ENCODE peak calls at places on chromosomes 3 and 15, in seven cellular contexts. N is heart left ventricle; B is fibroblast of lung; C is caudate nucleus; V is CD8-positive, alpha-beta T cell; Y is SK-N-MC; L is substantia nigra. O is an unnamed sample.

GRCh38 chr3:127682576-127682975 is 9.8 kb downstream of the ABTB1 start:
- DNase-seq in B (no peak), V (no peak), L (no peak), C (no peak), N (no peak), Y (no peak), O (no peak)

GRCh38 chr3:87625911-87626310 is 349.5 kb upstream of the POU1F1 start:
- DNase-seq in V (no peak), C (no peak), B (no peak), L (no peak), N (no peak), Y (no peak), O (no peak)

GRCh38 chr3:53137221-53137620 is 7.0 kb upstream of the RFT1 start:
- DNase-seq in B (no peak), N (no peak), V (no peak), L (no peak), Y (no peak), C (no peak), O (no peak)

GRCh38 chr15:37289109-37289765 is 188.9 kb upstream of the MEIS2 start:
- DNase-seq in Y (no peak), L (no peak), N (no peak), B (peak), V (no peak), C (no peak), O (no peak)

GRCh38 chr3:64730651-64731050 is 42.9 kb upstream of the ADAMTS9 start:
- DNase-seq in N (no peak), Y (no peak), C (no peak), B (no peak), L (no peak), V (no peak), O (no peak)

GRCh38 chr3:152298393-152299242 is 29.9 kb downstream of the MBNL1 start:
- DNase-seq in Y (peak), B (peak), N (peak), L (no peak), V (peak), C (peak), O (no peak)

GRCh38 chr3:135621184-135621931 is 344.2 kb upstream of the PPP2R3A start:
- DNase-seq in V (no peak), B (no peak), Y (no peak), N (no peak), C (no peak), L (no peak), O (no peak)

GRCh38 chr3:74122281-74122680 is 492.2 kb downstream of the CNTN3 start:
- DNase-seq in Y (no peak), C (no peak), L (no peak), N (no peak), V (no peak), B (peak), O (no peak)

GRCh38 chr15:78327442-78327841 is 12.7 kb upstream of the CRABP1 start:
- DNase-seq in B (no peak), V (no peak), Y (no peak), L (no peak), C (no peak), N (no peak), O (no peak)

GRCh38 chr3:127045435-127046045 is 62.6 kb downstream of the PLXNA1 start:
- DNase-seq in B (no peak), V (no peak), N (no peak), Y (no peak), L (no peak), C (no peak), O (no peak)

GRCh38 chr3:194203482-194204035 is 67.6 kb downstream of the HES1 start:
- DNase-seq in V (no peak), L (no peak), Y (no peak), B (no peak), N (no peak), C (no peak), O (no peak)

GRCh38 chr3:45145223-45145622 is 955 bp downstream of the CDCP1 start:
- DNase-seq in Y (no peak), B (peak), V (no peak), N (no peak), L (no peak), C (no peak), O (no peak)

GRCh38 chr15:99425666-99426301 is 140.0 kb upstream of the MEF2A start:
- DNase-seq in N (peak), Y (no peak), C (no peak), L (no peak), B (no peak), V (no peak), O (peak)

GRCh38 chr3:112013058-112013783 is 14.5 kb downstream of the TAGLN3 start:
- DNase-seq in B (peak), C (peak), N (peak), V (peak), Y (peak), L (no peak), O (no peak)

GRCh38 chr3:16392733-16393132 is 120.8 kb downstream of the RFTN1 start:
- DNase-seq in N (no peak), B (peak), V (no peak), C (no peak), Y (no peak), L (no peak), O (no peak)

GRCh38 chr3:140199008-140199407 is 264.0 kb downstream of the CLSTN2 start:
- DNase-seq in Y (no peak), V (no peak), L (no peak), C (no peak), N (no peak), B (no peak), O (no peak)

GRCh38 chr15:48855501-48856440 is 22.2 kb upstream of the EID1 start:
- DNase-seq in B (peak), Y (no peak), L (no peak), C (no peak), V (no peak), N (no peak), O (no peak)

GRCh38 chr15:71252036-71252898 is 137.0 kb downstream of the THSD4 start:
- DNase-seq in N (peak), V (no peak), Y (no peak), B (no peak), C (no peak), L (no peak), O (no peak)

GRCh38 chr3:52108302-52109232 is 45.7 kb downstream of the POC1A start:
- DNase-seq in N (peak), C (peak), V (no peak), L (no peak), Y (no peak), B (peak), O (no peak)

GRCh38 chr3:119395923-119396358 is 67.5 kb downstream of the TMEM39A start:
- DNase-seq in L (no peak), C (no peak), B (no peak), V (no peak), N (no peak), Y (no peak), O (no peak)

GRCh38 chr3:178382388-178383061 is 153.7 kb upstream of the KCNMB2 start:
- DNase-seq in C (no peak), V (no peak), N (no peak), B (peak), Y (no peak), L (no peak), O (no peak)

GRCh38 chr15:27486036-27486435 is 515.1 kb downstream of the GABRG3 start:
- DNase-seq in V (no peak), B (no peak), Y (no peak), C (no peak), L (no peak), N (no peak), O (no peak)

GRCh38 chr15:86624261-86625036 is 544.8 kb downstream of the AGBL1 start:
- DNase-seq in Y (no peak), N (peak), C (peak), L (no peak), B (peak), V (peak), O (peak)

GRCh38 chr15:39261397-39261796 is 319.5 kb upstream of the THBS1 start:
- DNase-seq in V (no peak), Y (no peak), N (no peak), L (no peak), B (no peak), C (no peak), O (no peak)
- H3K27ac ChIP-seq in V (no peak), Y (no peak), N (no peak), L (no peak), B (no peak), C (no peak), O (no peak)

DNA sequence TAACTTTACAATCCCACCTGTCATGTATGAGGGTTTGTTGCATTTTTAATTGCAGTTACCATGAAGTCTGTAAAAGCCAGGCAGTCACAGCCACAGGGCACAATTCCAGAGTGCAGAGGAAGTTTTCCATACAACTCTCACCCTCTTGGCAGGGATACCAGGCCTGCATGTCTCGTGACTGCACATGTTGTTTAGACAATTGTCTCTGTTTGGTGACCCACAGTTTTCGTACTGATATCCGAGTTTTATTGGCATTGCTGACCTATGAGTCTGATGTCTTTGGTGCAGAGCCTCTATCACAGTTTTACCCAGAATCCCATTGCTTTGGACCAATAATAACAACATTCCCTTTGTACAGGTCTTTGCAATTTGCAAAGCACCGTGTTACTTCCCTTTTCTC is 24.9 kb upstream of the MYZAP start:
- DNase-seq in V (no peak), L (no peak), C (no peak), Y (no peak), N (peak), B (no peak), O (no peak)
- H3K27ac ChIP-seq in V (no peak), L (no peak), C (no peak), Y (no peak), N (peak), B (no peak), O (no peak)

GRCh38 chr3:42013652-42014442 is 51.9 kb upstream of the ULK4 start:
- DNase-seq in C (no peak), Y (no peak), V (no peak), N (peak), B (no peak), L (no peak), O (peak)
- H3K27ac ChIP-seq in C (peak), Y (no peak), V (peak), N (peak), B (peak), L (peak), O (peak)

DNA sequence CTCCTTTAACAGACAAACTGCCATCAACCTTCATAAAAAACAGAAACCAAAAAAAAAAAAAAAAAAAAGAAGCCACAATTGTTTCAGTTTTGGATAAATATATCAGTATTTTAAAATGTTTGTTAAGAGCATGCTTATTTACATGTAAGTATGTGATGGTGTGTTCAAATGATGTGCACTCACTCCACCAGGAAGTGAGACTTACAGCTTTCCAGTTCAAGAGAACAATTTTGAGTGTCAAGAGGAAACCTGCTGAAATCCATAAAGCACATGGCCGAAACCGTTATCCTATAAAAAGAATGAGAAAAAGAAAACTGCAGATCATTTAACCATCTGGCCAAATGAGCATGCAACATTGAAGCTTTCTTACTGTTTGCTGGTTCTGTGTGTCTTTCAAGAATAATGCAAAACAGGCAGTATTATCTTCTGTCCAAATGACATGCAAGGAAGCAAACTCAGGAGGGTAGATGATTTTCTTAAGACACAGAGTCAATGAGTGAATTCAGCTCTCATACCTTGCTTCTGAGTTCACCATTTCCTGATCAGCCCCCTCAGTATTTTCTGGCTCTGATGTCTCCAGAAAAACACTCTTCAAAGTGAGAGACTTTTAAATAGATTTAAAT is 26.3 kb downstream of the GABRR3 start:
- DNase-seq in B (no peak), L (no peak), C (no peak), Y (no peak), N (no peak), V (no peak), O (no peak)
- H3K27ac ChIP-seq in B (no peak), L (no peak), C (no peak), Y (no peak), N (no peak), V (no peak), O (no peak)

GRCh38 chr15:46131876-46132275 is 497.0 kb downstream of the SQOR start:
- DNase-seq in L (no peak), B (no peak), Y (no peak), V (no peak), C (no peak), N (no peak), O (peak)

GRCh38 chr15:46126581-46126980 is 491.8 kb downstream of the SQOR start:
- DNase-seq in L (no peak), C (no peak), B (no peak), V (no peak), Y (no peak), N (no peak), O (no peak)

GRCh38 chr15:46127361-46127874 is 492.6 kb downstream of the SQOR start:
- DNase-seq in V (no peak), L (no peak), B (peak), N (no peak), Y (no peak), C (no peak), O (no peak)

DNA sequence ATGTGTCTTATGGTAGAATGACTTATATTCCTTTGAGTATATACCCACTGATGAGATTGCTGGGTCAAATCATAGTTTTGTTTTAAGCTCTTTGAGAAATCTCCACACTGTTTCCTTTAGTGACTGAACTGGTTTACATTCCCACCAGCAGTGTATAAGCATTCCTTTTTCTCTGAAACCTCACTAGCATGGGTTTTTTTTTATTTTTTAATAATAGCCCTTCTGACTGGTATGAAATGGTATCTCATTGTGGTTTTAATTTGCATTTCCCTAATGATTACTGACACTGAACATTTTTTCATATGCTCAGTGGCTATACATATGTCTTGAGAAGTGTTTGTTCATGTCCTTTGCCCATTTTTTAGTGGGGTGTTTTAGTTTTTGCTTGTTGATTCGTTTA is 494.3 kb downstream of the SQOR start:
- DNase-seq in V (no peak), C (no peak), L (no peak), N (no peak), Y (no peak), B (no peak), O (no peak)
- H3K27ac ChIP-seq in V (no peak), C (no peak), L (no peak), N (no peak), Y (no peak), B (no peak), O (no peak)

DNA sequence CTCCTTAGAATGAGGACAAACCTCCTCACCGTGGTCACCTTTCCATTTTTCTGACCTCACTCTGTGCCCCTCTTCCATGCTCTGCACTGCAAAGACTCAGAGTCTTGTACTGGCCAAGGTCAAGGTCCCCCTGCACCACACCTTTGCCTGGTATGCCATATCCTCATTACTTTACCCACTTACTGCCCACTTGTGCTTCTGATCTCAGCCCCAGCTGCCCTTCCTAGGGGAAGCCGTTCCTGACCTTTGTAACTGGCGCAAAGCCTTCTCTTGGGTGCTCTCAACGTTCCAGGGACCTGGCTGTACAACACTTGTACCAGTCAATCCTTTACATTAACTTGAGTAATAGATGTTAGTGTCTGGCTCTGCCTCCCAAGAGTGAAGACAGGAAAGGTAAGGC is 256.0 kb downstream of the SV2B start:
- DNase-seq in N (no peak), Y (no peak), C (no peak), L (no peak), V (no peak), B (no peak), O (peak)
- H3K27ac ChIP-seq in N (no peak), Y (no peak), C (no peak), L (no peak), V (no peak), B (no peak), O (no peak)

GRCh38 chr3:187036394-187036793 is 102.9 kb downstream of the RPL39L start:
- DNase-seq in C (no peak), L (no peak), B (no peak), Y (no peak), V (no peak), N (no peak), O (no peak)
- H3K27ac ChIP-seq in C (no peak), L (no peak), B (no peak), Y (no peak), V (no peak), N (no peak), O (no peak)

GRCh38 chr15:34855893-34856292 is 60.5 kb upstream of the ACTC1 start:
- DNase-seq in Y (no peak), N (no peak), B (no peak), V (no peak), C (peak), L (no peak), O (no peak)
- H3K27ac ChIP-seq in Y (no peak), N (peak), B (no peak), V (no peak), C (no peak), L (no peak), O (no peak)

DNA sequence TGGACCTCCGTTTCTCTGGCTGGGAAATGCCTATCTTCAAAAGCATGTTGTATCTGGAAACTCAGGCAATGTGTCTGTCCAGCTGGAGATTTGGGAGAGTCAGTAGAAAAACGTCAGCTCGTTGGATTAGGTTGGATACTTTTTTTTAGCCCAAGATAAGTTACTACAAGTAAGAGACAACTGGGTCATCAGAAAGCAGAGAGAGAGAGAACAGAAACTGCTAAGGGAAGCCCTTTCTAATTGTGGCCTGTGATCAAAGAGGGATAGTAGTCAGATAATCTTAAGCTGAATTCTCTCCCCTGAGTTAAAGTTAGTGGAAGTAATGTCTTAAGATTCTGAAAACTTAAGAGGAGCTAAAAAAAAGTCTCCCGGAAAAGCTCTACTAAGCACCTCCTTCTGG is 78.9 kb upstream of the ZNF280D start:
- DNase-seq in Y (no peak), B (no peak), N (no peak), V (no peak), L (no peak), C (no peak), O (no peak)
- H3K27ac ChIP-seq in Y (no peak), B (no peak), N (peak), V (no peak), L (no peak), C (no peak), O (no peak)